ENCODE peak calls at places on chromosomes 3 and 15, in five cellular contexts. R, T, X, G and Y are unnamed samples.

GRCh38 chr3:59367150-59367549 is 317.3 kb upstream of the CFAP20DC start:
- DNase-seq in X (no peak), T (no peak), G (no peak), R (no peak), Y (no peak)

GRCh38 chr3:72345237-72345878 is 502.9 kb downstream of the SHQ1 start:
- DNase-seq in R (no peak), G (no peak), T (no peak), X (peak), Y (no peak)

GRCh38 chr3:191143224-191143623 is 55.8 kb upstream of the OSTN start:
- DNase-seq in R (no peak), X (peak), T (no peak), G (no peak), Y (no peak)

GRCh38 chr3:64612082-64612860 is 75.5 kb downstream of the ADAMTS9 start:
- DNase-seq in X (peak), R (no peak), T (no peak), G (no peak), Y (no peak)

GRCh38 chr3:177371903-177372302 is 174.6 kb upstream of the TBL1XR1 start:
- DNase-seq in R (no peak), X (no peak), G (no peak), T (no peak), Y (no peak)

GRCh38 chr15:45634442-45635190 is at the start of gene SQOR:
- DNase-seq in T (peak), X (peak), G (peak), R (peak), Y (peak)

GRCh38 chr15:67103869-67104268 is 38.5 kb downstream of the SMAD3 start:
- DNase-seq in T (no peak), X (no peak), G (no peak), R (no peak), Y (no peak)

GRCh38 chr3:122092460-122093165 is 37.5 kb downstream of the CD86 start:
- DNase-seq in R (peak), T (no peak), G (peak), X (peak), Y (no peak)

GRCh38 chr3:45167011-45167911 is 21.1 kb upstream of the CDCP1 start:
- DNase-seq in T (peak), G (peak), R (no peak), X (peak), Y (peak)

GRCh38 chr15:29031502-29032228 is 145.9 kb downstream of the APBA2 start:
- DNase-seq in X (no peak), T (no peak), G (no peak), R (no peak), Y (no peak)

GRCh38 chr15:80852676-80853075 is 73.5 kb downstream of the CEMIP start:
- DNase-seq in G (no peak), R (no peak), X (no peak), T (peak), Y (no peak)

GRCh38 chr3:153070153-153070868 is 91.7 kb upstream of the RAP2B start:
- DNase-seq in X (peak), T (no peak), R (no peak), G (no peak), Y (no peak)

GRCh38 chr15:36844453-36845094 is 255.8 kb downstream of the MEIS2 start:
- DNase-seq in X (peak), T (no peak), R (no peak), G (no peak), Y (no peak)

GRCh38 chr15:29822100-29822684 is at the start of gene TJP1:
- DNase-seq in R (peak), X (peak), T (peak), G (peak), Y (no peak)

GRCh38 chr15:69755571-69756310 is 303.1 kb downstream of the RPLP1 start:
- DNase-seq in X (no peak), G (no peak), R (peak), T (no peak), Y (peak)

DNA sequence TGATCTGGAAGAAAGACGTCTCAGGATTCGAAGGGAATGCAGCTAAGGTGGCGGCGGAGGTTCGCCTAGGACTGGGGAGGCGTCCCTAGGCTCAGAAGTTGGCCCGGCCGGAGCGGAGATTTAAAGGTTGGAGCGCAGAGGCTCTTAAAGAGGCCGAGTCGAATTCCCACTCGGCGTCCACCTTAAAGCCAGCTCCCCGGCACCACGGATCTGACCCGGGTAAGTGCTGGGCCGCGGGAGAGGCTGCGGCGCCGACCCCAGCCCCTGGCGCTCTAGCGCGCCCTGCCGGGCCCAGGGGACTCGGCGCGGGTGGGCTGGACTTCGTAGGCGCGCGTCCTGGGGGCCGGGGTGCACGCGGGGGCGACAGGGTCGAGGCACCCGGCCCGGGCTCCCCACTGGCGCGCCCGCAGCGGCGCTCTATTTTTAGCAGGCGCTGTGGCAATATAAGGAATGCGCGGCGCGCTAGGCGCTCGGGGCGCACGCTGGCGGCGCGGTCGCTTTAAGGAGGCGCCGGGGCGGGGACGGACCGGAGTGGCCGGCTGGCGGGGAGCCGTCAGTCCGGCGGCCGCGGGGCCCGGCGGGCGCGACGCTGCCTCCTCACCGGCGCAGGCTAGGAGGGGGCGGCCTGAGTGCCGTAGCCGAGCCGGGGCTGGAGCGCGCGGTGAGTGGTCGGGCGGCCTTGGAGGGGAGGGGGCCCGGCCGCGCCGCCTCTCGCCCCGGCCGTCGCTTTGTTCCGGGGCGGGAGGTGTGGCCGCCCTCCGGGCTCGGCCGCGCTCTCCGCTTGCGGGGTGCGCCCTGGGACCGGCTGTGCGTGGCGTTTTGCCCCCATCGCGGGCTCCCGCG is at the start of gene MRAS:
- DNase-seq in R (peak), T (peak), G (peak), X (peak), Y (peak)
- TF ChIP-seq CTCF in R (peak), T (peak), G (peak), X (no peak), Y (peak)

DNA sequence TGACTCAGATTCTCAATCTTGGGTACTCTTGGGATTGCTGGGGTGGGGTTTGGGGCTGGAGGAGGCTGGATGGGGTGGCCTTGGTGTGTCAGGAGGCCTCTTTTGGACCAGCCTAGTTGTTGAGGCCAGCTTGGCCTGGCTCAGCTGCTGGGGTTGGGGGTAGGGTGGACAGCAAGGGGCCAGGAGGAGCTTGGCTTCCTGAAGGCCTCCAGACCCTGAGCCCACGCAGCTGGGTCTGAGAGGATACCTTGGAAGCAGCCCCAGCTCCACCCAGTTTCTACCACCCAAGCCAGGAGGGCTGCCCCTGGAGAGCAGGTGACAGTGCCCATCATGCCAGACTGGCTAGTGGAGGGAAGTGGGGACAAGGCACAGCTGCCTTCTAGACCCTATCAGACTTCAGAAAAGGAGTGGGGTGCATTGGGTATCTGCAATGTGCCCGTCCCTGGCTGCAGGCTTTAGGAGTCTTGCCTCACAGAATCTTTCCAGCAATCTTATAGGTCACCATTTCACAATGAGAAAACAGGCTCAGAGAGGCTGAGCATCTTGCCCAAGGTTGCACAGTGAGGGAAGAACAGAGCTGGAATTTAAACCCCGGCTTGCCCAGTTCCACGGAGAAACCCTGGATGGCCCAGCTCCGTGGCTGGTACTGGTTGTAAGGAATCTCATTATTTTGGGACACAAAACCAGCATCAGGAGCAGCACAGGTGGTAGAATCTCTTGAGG is 83.0 kb downstream of the LINGO1 start:
- DNase-seq in T (peak), X (no peak), R (no peak), G (no peak), Y (no peak)
- TF ChIP-seq CTCF in T (no peak), X (no peak), R (no peak), G (no peak), Y (no peak)

GRCh38 chr3:101077361-101078011 is 84.3 kb upstream of the ABI3BP start:
- DNase-seq in X (peak), G (no peak), T (no peak), R (no peak), Y (no peak)
- TF ChIP-seq CTCF in X (no peak), G (no peak), T (no peak), R (no peak), Y (no peak)

GRCh38 chr3:56855856-56856538 is 54.2 kb upstream of the ARHGEF3 start:
- DNase-seq in X (peak), R (peak), T (no peak), G (peak), Y (peak)
- TF ChIP-seq CTCF in X (peak), R (peak), T (peak), G (peak), Y (peak)

GRCh38 chr3:27827041-27827440 is 104.9 kb upstream of the EOMES start:
- DNase-seq in T (no peak), R (no peak), X (no peak), G (no peak), Y (no peak)
- TF ChIP-seq CTCF in T (no peak), R (no peak), X (no peak), G (no peak), Y (peak)

GRCh38 chr3:40913192-40913591 is 286.1 kb upstream of the CTNNB1 start:
- DNase-seq in X (no peak), T (no peak), R (no peak), G (no peak), Y (no peak)

GRCh38 chr3:40913641-40914040 is 285.7 kb upstream of the CTNNB1 start:
- DNase-seq in X (no peak), R (no peak), T (no peak), G (no peak), Y (no peak)

GRCh38 chr3:40915346-40915865 is 283.9 kb upstream of the CTNNB1 start:
- DNase-seq in X (no peak), R (no peak), G (no peak), T (no peak), Y (no peak)

GRCh38 chr3:40912461-40912860 is 286.8 kb upstream of the CTNNB1 start:
- DNase-seq in R (no peak), G (no peak), T (no peak), X (no peak), Y (no peak)

DNA sequence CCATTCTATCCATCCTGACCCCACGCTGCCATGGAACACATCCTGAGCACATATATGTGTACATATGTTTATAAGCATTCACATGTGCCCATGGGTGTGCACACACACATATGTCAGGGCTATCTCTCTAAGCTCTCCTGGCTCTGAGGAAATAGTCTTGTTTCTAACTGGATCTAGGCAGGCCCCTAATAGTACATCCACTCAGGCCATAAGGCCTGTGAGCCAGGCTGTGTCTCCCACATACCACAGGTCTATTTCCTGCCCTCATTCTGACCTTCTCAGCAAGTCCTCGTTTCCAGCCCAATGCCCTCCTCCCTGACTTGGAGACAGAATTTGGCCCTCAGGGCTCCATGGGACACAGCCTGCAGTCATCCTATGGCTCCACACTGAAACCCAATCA is 284.8 kb upstream of the CTNNB1 start:
- DNase-seq in G (no peak), X (no peak), R (no peak), T (no peak), Y (no peak)
- TF ChIP-seq CTCF in G (no peak), X (no peak), R (no peak), T (no peak), Y (no peak)